ENCODE peak calls at places on chromosomes 4 and X, in eight cellular contexts. One of them, this sample, is unnamed.

GRCh38 chr4:129282293-129282692 is 186.3 kb downstream of the C4orf33 start:
- DNase-seq in SK-N-SH: no peak
- DNase-seq in mesendoderm: no peak
- DNase-seq in H1: no peak
- DNase-seq in astrocyte: no peak
- DNase-seq in thoracic aorta: no peak
- DNase-seq in kidney: no peak
- DNase-seq in neuronal stem cell: no peak
- DNase-seq in this sample: no peak

GRCh38 chr4:137129471-137130244 is 402.6 kb downstream of the PCDH18 start:
- DNase-seq in H1: no peak
- DNase-seq in thoracic aorta: no peak
- DNase-seq in astrocyte: peak
- DNase-seq in SK-N-SH: no peak
- DNase-seq in mesendoderm: no peak
- DNase-seq in neuronal stem cell: no peak
- DNase-seq in kidney: no peak
- DNase-seq in this sample: no peak

GRCh38 chr4:144687466-144687865 is 41.5 kb downstream of the HHIP start:
- DNase-seq in mesendoderm: no peak
- DNase-seq in kidney: no peak
- DNase-seq in neuronal stem cell: no peak
- DNase-seq in H1: no peak
- DNase-seq in thoracic aorta: no peak
- DNase-seq in SK-N-SH: no peak
- DNase-seq in astrocyte: no peak
- DNase-seq in this sample: no peak

GRCh38 chr4:176927664-176928063 is 134.9 kb upstream of the VEGFC start:
- DNase-seq in mesendoderm: no peak
- DNase-seq in H1: no peak
- DNase-seq in SK-N-SH: no peak
- DNase-seq in kidney: no peak
- DNase-seq in astrocyte: peak
- DNase-seq in thoracic aorta: no peak
- DNase-seq in neuronal stem cell: no peak
- DNase-seq in this sample: no peak

GRCh38 chrX:49838374-49838773 is 9.3 kb downstream of the PAGE4 start:
- DNase-seq in thoracic aorta: no peak
- DNase-seq in H1: no peak
- DNase-seq in SK-N-SH: peak
- DNase-seq in astrocyte: peak
- DNase-seq in neuronal stem cell: peak
- DNase-seq in mesendoderm: peak
- DNase-seq in kidney: no peak
- DNase-seq in this sample: no peak

GRCh38 chrX:97168646-97169045 is 284.9 kb downstream of the RPA4 start:
- DNase-seq in thoracic aorta: no peak
- DNase-seq in SK-N-SH: no peak
- DNase-seq in kidney: no peak
- DNase-seq in neuronal stem cell: no peak
- DNase-seq in mesendoderm: no peak
- DNase-seq in astrocyte: no peak
- DNase-seq in H1: no peak
- DNase-seq in this sample: no peak

GRCh38 chr4:187618701-187619278 is 376.8 kb upstream of the ZFP42 start:
- DNase-seq in thoracic aorta: no peak
- DNase-seq in H1: no peak
- DNase-seq in neuronal stem cell: no peak
- DNase-seq in astrocyte: peak
- DNase-seq in mesendoderm: no peak
- DNase-seq in kidney: no peak
- DNase-seq in SK-N-SH: no peak
- DNase-seq in this sample: no peak

GRCh38 chrX:110803506-110803905 is 7.9 kb upstream of the CHRDL1 start:
- DNase-seq in thoracic aorta: no peak
- DNase-seq in H1: no peak
- DNase-seq in mesendoderm: no peak
- DNase-seq in astrocyte: peak
- DNase-seq in neuronal stem cell: no peak
- DNase-seq in SK-N-SH: no peak
- DNase-seq in kidney: no peak
- DNase-seq in this sample: no peak

GRCh38 chr4:48665555-48666186 is 114.4 kb downstream of the FRYL start:
- DNase-seq in kidney: no peak
- DNase-seq in thoracic aorta: no peak
- DNase-seq in H1: no peak
- DNase-seq in neuronal stem cell: no peak
- DNase-seq in mesendoderm: no peak
- DNase-seq in SK-N-SH: no peak
- DNase-seq in astrocyte: peak
- DNase-seq in this sample: no peak

GRCh38 chr4:147104768-147105167 is 159.1 kb upstream of the TTC29 start:
- DNase-seq in thoracic aorta: no peak
- DNase-seq in astrocyte: no peak
- DNase-seq in kidney: no peak
- DNase-seq in mesendoderm: no peak
- DNase-seq in SK-N-SH: no peak
- DNase-seq in neuronal stem cell: no peak
- DNase-seq in H1: no peak
- DNase-seq in this sample: no peak

GRCh38 chr4:146214238-146214637 is at the start of gene REELD1:
- DNase-seq in SK-N-SH: no peak
- DNase-seq in mesendoderm: no peak
- DNase-seq in thoracic aorta: no peak
- DNase-seq in kidney: no peak
- DNase-seq in neuronal stem cell: no peak
- DNase-seq in H1: no peak
- DNase-seq in astrocyte: no peak
- DNase-seq in this sample: no peak

GRCh38 chrX:33970028-33970932 is 161.8 kb downstream of the FAM47A start:
- DNase-seq in SK-N-SH: no peak
- DNase-seq in H1: no peak
- DNase-seq in thoracic aorta: no peak
- DNase-seq in kidney: peak
- DNase-seq in neuronal stem cell: no peak
- DNase-seq in mesendoderm: no peak
- DNase-seq in astrocyte: no peak
- DNase-seq in this sample: no peak

GRCh38 chr4:113260671-113261070 is 211.2 kb downstream of the ANK2 start:
- DNase-seq in neuronal stem cell: no peak
- DNase-seq in kidney: no peak
- DNase-seq in astrocyte: no peak
- DNase-seq in SK-N-SH: no peak
- DNase-seq in H1: no peak
- DNase-seq in mesendoderm: no peak
- DNase-seq in thoracic aorta: no peak
- DNase-seq in this sample: no peak

GRCh38 chr4:176439611-176440010 is 119.8 kb downstream of the SPCS3 start:
- DNase-seq in astrocyte: no peak
- DNase-seq in SK-N-SH: no peak
- DNase-seq in neuronal stem cell: no peak
- DNase-seq in H1: no peak
- DNase-seq in mesendoderm: peak
- DNase-seq in thoracic aorta: no peak
- DNase-seq in kidney: no peak
- DNase-seq in this sample: no peak

GRCh38 chr4:185839204-185839712 is 27.3 kb upstream of the SORBS2 start:
- DNase-seq in astrocyte: peak
- DNase-seq in SK-N-SH: no peak
- DNase-seq in neuronal stem cell: peak
- DNase-seq in H1: peak
- DNase-seq in kidney: peak
- DNase-seq in mesendoderm: peak
- DNase-seq in thoracic aorta: peak
- DNase-seq in this sample: peak
- H3K4me3 ChIP-seq in astrocyte: peak
- H3K4me3 ChIP-seq in SK-N-SH: no peak
- H3K4me3 ChIP-seq in neuronal stem cell: no peak
- H3K4me3 ChIP-seq in H1: peak
- H3K4me3 ChIP-seq in kidney: no peak
- H3K4me3 ChIP-seq in mesendoderm: no peak
- H3K4me3 ChIP-seq in thoracic aorta: peak
- H3K4me3 ChIP-seq in this sample: no peak

GRCh38 chr4:8379281-8379680 is 61.2 kb downstream of the ACOX3 start:
- DNase-seq in thoracic aorta: no peak
- DNase-seq in mesendoderm: no peak
- DNase-seq in kidney: no peak
- DNase-seq in neuronal stem cell: no peak
- DNase-seq in H1: no peak
- DNase-seq in SK-N-SH: no peak
- DNase-seq in astrocyte: no peak
- DNase-seq in this sample: no peak
- H3K4me3 ChIP-seq in thoracic aorta: no peak
- H3K4me3 ChIP-seq in mesendoderm: no peak
- H3K4me3 ChIP-seq in kidney: no peak
- H3K4me3 ChIP-seq in neuronal stem cell: no peak
- H3K4me3 ChIP-seq in H1: no peak
- H3K4me3 ChIP-seq in SK-N-SH: no peak
- H3K4me3 ChIP-seq in astrocyte: no peak
- H3K4me3 ChIP-seq in this sample: no peak

GRCh38 chrX:134375691-134376090 is 84.3 kb upstream of the HPRT1 start:
- DNase-seq in mesendoderm: no peak
- DNase-seq in SK-N-SH: no peak
- DNase-seq in astrocyte: no peak
- DNase-seq in kidney: no peak
- DNase-seq in thoracic aorta: no peak
- DNase-seq in neuronal stem cell: no peak
- DNase-seq in H1: no peak
- DNase-seq in this sample: no peak

GRCh38 chrX:134374294-134374693 is 85.7 kb upstream of the HPRT1 start:
- DNase-seq in kidney: no peak
- DNase-seq in thoracic aorta: no peak
- DNase-seq in mesendoderm: no peak
- DNase-seq in astrocyte: peak
- DNase-seq in neuronal stem cell: no peak
- DNase-seq in H1: no peak
- DNase-seq in SK-N-SH: no peak
- DNase-seq in this sample: no peak

GRCh38 chrX:134373736-134374135 is 86.2 kb upstream of the HPRT1 start:
- DNase-seq in astrocyte: no peak
- DNase-seq in H1: no peak
- DNase-seq in SK-N-SH: no peak
- DNase-seq in kidney: no peak
- DNase-seq in mesendoderm: no peak
- DNase-seq in thoracic aorta: no peak
- DNase-seq in neuronal stem cell: no peak
- DNase-seq in this sample: no peak

GRCh38 chrX:134377537-134377936 is 82.4 kb upstream of the HPRT1 start:
- DNase-seq in H1: no peak
- DNase-seq in SK-N-SH: peak
- DNase-seq in thoracic aorta: no peak
- DNase-seq in kidney: no peak
- DNase-seq in mesendoderm: peak
- DNase-seq in neuronal stem cell: no peak
- DNase-seq in astrocyte: peak
- DNase-seq in this sample: no peak

GRCh38 chrX:134374910-134375309 is 85.1 kb upstream of the HPRT1 start:
- DNase-seq in thoracic aorta: no peak
- DNase-seq in H1: no peak
- DNase-seq in SK-N-SH: no peak
- DNase-seq in neuronal stem cell: no peak
- DNase-seq in astrocyte: peak
- DNase-seq in mesendoderm: no peak
- DNase-seq in kidney: no peak
- DNase-seq in this sample: no peak
- H3K4me3 ChIP-seq in thoracic aorta: peak
- H3K4me3 ChIP-seq in H1: peak
- H3K4me3 ChIP-seq in SK-N-SH: peak
- H3K4me3 ChIP-seq in neuronal stem cell: peak
- H3K4me3 ChIP-seq in astrocyte: peak
- H3K4me3 ChIP-seq in mesendoderm: no peak
- H3K4me3 ChIP-seq in kidney: peak
- H3K4me3 ChIP-seq in this sample: no peak

GRCh38 chr4:102168580-102168979 is 176.7 kb downstream of the SLC39A8 start:
- DNase-seq in SK-N-SH: no peak
- DNase-seq in mesendoderm: no peak
- DNase-seq in astrocyte: peak
- DNase-seq in kidney: no peak
- DNase-seq in thoracic aorta: no peak
- DNase-seq in H1: no peak
- DNase-seq in neuronal stem cell: no peak
- DNase-seq in this sample: no peak

GRCh38 chr4:102174800-102175199 is 170.5 kb downstream of the SLC39A8 start:
- DNase-seq in kidney: no peak
- DNase-seq in neuronal stem cell: no peak
- DNase-seq in H1: no peak
- DNase-seq in mesendoderm: no peak
- DNase-seq in astrocyte: peak
- DNase-seq in thoracic aorta: no peak
- DNase-seq in SK-N-SH: no peak
- DNase-seq in this sample: no peak

GRCh38 chr4:102169345-102169744 is 175.9 kb downstream of the SLC39A8 start:
- DNase-seq in neuronal stem cell: peak
- DNase-seq in kidney: no peak
- DNase-seq in thoracic aorta: no peak
- DNase-seq in mesendoderm: peak
- DNase-seq in SK-N-SH: peak
- DNase-seq in astrocyte: no peak
- DNase-seq in H1: no peak
- DNase-seq in this sample: no peak

GRCh38 chr4:102170910-102171309 is 174.4 kb downstream of the SLC39A8 start:
- DNase-seq in kidney: no peak
- DNase-seq in SK-N-SH: no peak
- DNase-seq in neuronal stem cell: no peak
- DNase-seq in H1: no peak
- DNase-seq in astrocyte: no peak
- DNase-seq in thoracic aorta: no peak
- DNase-seq in mesendoderm: no peak
- DNase-seq in this sample: no peak

GRCh38 chr4:102172341-102172740 is 172.9 kb downstream of the SLC39A8 start:
- DNase-seq in neuronal stem cell: peak
- DNase-seq in H1: no peak
- DNase-seq in astrocyte: peak
- DNase-seq in thoracic aorta: no peak
- DNase-seq in mesendoderm: peak
- DNase-seq in kidney: no peak
- DNase-seq in SK-N-SH: no peak
- DNase-seq in this sample: no peak
- H3K4me3 ChIP-seq in neuronal stem cell: no peak
- H3K4me3 ChIP-seq in H1: no peak
- H3K4me3 ChIP-seq in astrocyte: no peak
- H3K4me3 ChIP-seq in thoracic aorta: no peak
- H3K4me3 ChIP-seq in mesendoderm: no peak
- H3K4me3 ChIP-seq in kidney: no peak
- H3K4me3 ChIP-seq in SK-N-SH: no peak
- H3K4me3 ChIP-seq in this sample: no peak

GRCh38 chrX:51608766-51609165 is 9.9 kb downstream of the CENPVL3 start:
- DNase-seq in H1: no peak
- DNase-seq in astrocyte: peak
- DNase-seq in SK-N-SH: no peak
- DNase-seq in thoracic aorta: no peak
- DNase-seq in mesendoderm: no peak
- DNase-seq in neuronal stem cell: no peak
- DNase-seq in kidney: no peak
- DNase-seq in this sample: no peak

DNA sequence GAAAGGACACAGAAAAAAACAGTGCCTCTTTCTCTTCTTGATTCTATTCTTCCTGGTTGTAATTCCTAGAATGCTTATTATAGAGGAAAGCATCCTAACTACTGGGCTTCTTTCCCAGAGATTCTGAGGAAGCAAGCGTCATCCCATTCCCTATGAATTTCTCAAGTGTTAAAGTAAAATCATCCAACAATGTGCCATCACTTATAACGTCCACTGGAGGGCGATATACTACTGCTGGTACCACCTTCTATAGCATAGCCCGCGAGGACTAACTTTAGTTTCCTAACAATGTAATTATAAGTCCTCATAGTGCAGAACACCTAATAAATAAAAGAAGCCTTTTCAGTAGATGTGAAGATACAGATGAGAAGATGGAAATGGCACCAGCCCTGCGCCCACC is 4.4 kb downstream of the CENPVL3 start:
- DNase-seq in SK-N-SH: peak
- DNase-seq in neuronal stem cell: no peak
- DNase-seq in H1: peak
- DNase-seq in thoracic aorta: no peak
- DNase-seq in kidney: no peak
- DNase-seq in mesendoderm: peak
- DNase-seq in astrocyte: peak
- DNase-seq in this sample: no peak
- H3K4me3 ChIP-seq in SK-N-SH: no peak
- H3K4me3 ChIP-seq in neuronal stem cell: no peak
- H3K4me3 ChIP-seq in H1: peak
- H3K4me3 ChIP-seq in thoracic aorta: no peak
- H3K4me3 ChIP-seq in kidney: no peak
- H3K4me3 ChIP-seq in mesendoderm: no peak
- H3K4me3 ChIP-seq in astrocyte: no peak
- H3K4me3 ChIP-seq in this sample: no peak

This sample was measured in lower leg skin.